ENCODE peak calls at places on chromosomes 16 and 17, in five cellular contexts. E is nephron progenitor cell; W is posterior cingulate gyrus; A is stimulated activated CD8-positive, alpha-beta memory T cell treated with anti-CD3 and anti-CD28 coated beads, Interleukin-15, amount 100 ng/mL, for 24 hours; S is NCI-H1092 treated with DMSO at 0.1 percent for 48 hours. B is an unnamed sample.

GRCh38 chr17:42967925-42968324 is 3.7 kb upstream of the AARSD1 start:
- DNase-seq in A (no peak), W (no peak), E (no peak), S (no peak), B (no peak)

GRCh38 chr17:56597495-56597990 is 4.0 kb downstream of the NOG start:
- DNase-seq in W (no peak), S (no peak), E (peak; percentile 75), A (no peak), B (peak; percentile 94)

GRCh38 chr17:5115673-5116651 is at the start of gene USP6:
- DNase-seq in A (no peak), S (no peak), E (no peak), W (peak; percentile 39), B (no peak)

GRCh38 chr16:66475232-66475631 is 48.1 kb downstream of the BEAN1 start:
- DNase-seq in S (no peak), W (no peak), A (no peak), E (no peak), B (peak; percentile 49)

GRCh38 chr17:20114466-20114865 is 105.3 kb downstream of the SPECC1 start:
- DNase-seq in A (no peak), E (no peak), W (no peak), S (no peak), B (no peak)

GRCh38 chr17:55770220-55770870 is 19.5 kb downstream of the PCTP start:
- DNase-seq in A (no peak), W (no peak), S (peak; percentile 75), E (peak; percentile 14), B (no peak)

GRCh38 chr16:23836078-23836403 is 258 bp downstream of the PRKCB start:
- DNase-seq in A (no peak), W (peak; percentile 69), S (no peak), E (no peak), B (no peak)

GRCh38 chr16:28893291-28893690 is 15.0 kb downstream of the ATP2A1 start:
- DNase-seq in S (no peak), A (no peak), W (no peak), E (no peak), B (no peak)

GRCh38 chr16:48269011-48269410 is 21.7 kb upstream of the ABCC11 start:
- DNase-seq in S (no peak), E (no peak), W (no peak), A (no peak), B (no peak)

GRCh38 chr17:57516290-57517215 is 228.5 kb downstream of the CCDC182 start:
- DNase-seq in S (no peak), A (no peak), E (no peak), W (no peak), B (no peak)

GRCh38 chr17:51371732-51372151 is 111.4 kb downstream of the UTP18 start:
- DNase-seq in S (peak; percentile 71), W (peak; percentile 84), E (peak; percentile 53), A (no peak), B (peak; percentile 75)

GRCh38 chr16:27676807-27677206 is 126.9 kb downstream of the KATNIP start:
- DNase-seq in A (no peak), S (no peak), E (no peak), W (no peak), B (no peak)

GRCh38 chr17:8002646-8003593 is 505 bp downstream of the GUCY2D start:
- DNase-seq in W (no peak), S (no peak), A (no peak), E (no peak), B (no peak)

GRCh38 chr17:78925234-78925633 is at the start of gene TIMP2:
- DNase-seq in S (peak; percentile 84), E (peak; percentile 89), A (peak; percentile 25), W (peak; percentile 95), B (peak; percentile 95)

GRCh38 chr17:75783069-75783783 is 1.4 kb upstream of the UNK start:
- DNase-seq in A (no peak), E (no peak), W (no peak), S (no peak), B (peak; percentile 46)

GRCh38 chr17:81867123-81867951 is 3.8 kb downstream of the ARHGDIA start:
- DNase-seq in E (no peak), S (no peak), A (no peak), W (no peak), B (peak; percentile 63)

GRCh38 chr17:57311281-57312216 is 55.2 kb downstream of the MSI2 start:
- DNase-seq in E (no peak), W (no peak), A (no peak), S (no peak), B (no peak)

B was measured in SJCRH30.